ENCODE peak calls at places on chromosome 7, in eight cellular contexts. Y is lower lobe of right lung, E is AG09309, O is transverse colon, X is mammary epithelial cell, A is lower leg skin, V is cardiac fibroblast, R is endothelial cell of umbilical vein. S is an unnamed sample.

GRCh38 chr7:54811925-54812264 is 52.9 kb upstream of the SEC61G start:
- DNase-seq in V (peak; percentile 69), O (no peak), X (peak; percentile 7), R (peak; percentile 74), E (no peak), Y (no peak), A (no peak), S (no peak)

GRCh38 chr7:29350351-29350750 is 155.8 kb downstream of the CHN2 start:
- DNase-seq in O (no peak), V (no peak), R (no peak), A (no peak), E (no peak), Y (no peak), X (no peak), S (no peak)

GRCh38 chr7:53325061-53325460 is 289.6 kb downstream of the POM121L12 start:
- DNase-seq in Y (no peak), X (no peak), E (no peak), O (no peak), R (peak; percentile 62), A (no peak), V (no peak), S (no peak)

GRCh38 chr7:124879771-124880170 is 49.9 kb downstream of the POT1 start:
- DNase-seq in Y (no peak), E (no peak), X (no peak), R (no peak), O (no peak), V (no peak), A (no peak), S (no peak)

GRCh38 chr7:75867390-75867717 is 11.5 kb upstream of the RHBDD2 start:
- DNase-seq in E (no peak), V (no peak), Y (no peak), X (no peak), O (no peak), A (no peak), R (no peak), S (no peak)

GRCh38 chr7:101138149-101138870 is 11.4 kb downstream of the SERPINE1 start:
- DNase-seq in V (peak; percentile 98), O (peak; percentile 80), A (peak; percentile 95), R (peak; percentile 99), X (peak; percentile 96), E (peak; percentile 90), Y (peak; percentile 70), S (peak; percentile 97)

GRCh38 chr7:155182406-155182970 is 112.4 kb downstream of the HTR5A start:
- DNase-seq in O (no peak), X (no peak), E (no peak), V (no peak), R (no peak), A (peak; percentile 39), Y (no peak), S (no peak)

GRCh38 chr7:42407828-42408227 is 170.8 kb upstream of the GLI3 start:
- DNase-seq in A (no peak), V (no peak), Y (no peak), E (no peak), R (no peak), X (peak; percentile 53), O (no peak), S (no peak)

GRCh38 chr7:143892527-143893300 is 9.3 kb downstream of the TCAF1 start:
- DNase-seq in Y (no peak), A (no peak), V (peak; percentile 61), X (peak; percentile 35), E (no peak), O (no peak), R (peak; percentile 61), S (no peak)

GRCh38 chr7:51129527-51130472 is 186.8 kb downstream of the COBL start:
- DNase-seq in A (peak; percentile 59), E (no peak), X (no peak), R (no peak), O (no peak), V (no peak), Y (no peak), S (no peak)

GRCh38 chr7:27973625-27974024 is 207.0 kb downstream of the JAZF1 start:
- DNase-seq in Y (no peak), O (no peak), A (no peak), V (no peak), R (no peak), E (no peak), X (no peak), S (no peak)

GRCh38 chr7:99645590-99645989 is 28.8 kb downstream of the ZSCAN25 start:
- DNase-seq in R (no peak), A (no peak), E (no peak), V (no peak), O (no peak), Y (no peak), X (no peak), S (no peak)

DNA sequence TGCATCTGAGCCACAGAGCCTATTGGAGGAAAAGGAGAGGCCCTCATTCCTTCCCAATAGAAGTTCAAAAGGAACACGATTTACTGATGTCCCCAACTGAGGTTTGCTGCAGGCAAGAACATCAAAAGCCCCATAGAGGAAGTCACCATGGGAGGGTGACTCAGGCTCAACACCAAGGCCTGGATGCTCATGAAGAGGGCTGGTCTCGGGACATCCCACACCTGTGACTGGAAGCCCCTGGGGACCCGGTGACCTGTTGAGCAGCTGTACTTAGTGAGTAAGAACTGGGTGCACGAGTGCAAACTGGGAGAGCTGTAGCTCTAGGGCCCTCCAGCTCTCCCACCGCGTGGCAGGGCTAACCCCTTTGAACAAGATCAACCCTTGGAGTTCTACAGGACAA is 38.0 kb downstream of the CYTH3 start:
- DNase-seq in X (no peak), A (no peak), E (no peak), O (no peak), R (no peak), V (no peak), Y (no peak), S (no peak)
- H3K4me3 ChIP-seq in X (no peak overlapping the region), A (no peak overlapping the region), E (no peak overlapping the region), O (no peak overlapping the region), R (no peak overlapping the region), V (no peak overlapping the region), Y (no peak overlapping the region), S (no peak overlapping the region)

DNA sequence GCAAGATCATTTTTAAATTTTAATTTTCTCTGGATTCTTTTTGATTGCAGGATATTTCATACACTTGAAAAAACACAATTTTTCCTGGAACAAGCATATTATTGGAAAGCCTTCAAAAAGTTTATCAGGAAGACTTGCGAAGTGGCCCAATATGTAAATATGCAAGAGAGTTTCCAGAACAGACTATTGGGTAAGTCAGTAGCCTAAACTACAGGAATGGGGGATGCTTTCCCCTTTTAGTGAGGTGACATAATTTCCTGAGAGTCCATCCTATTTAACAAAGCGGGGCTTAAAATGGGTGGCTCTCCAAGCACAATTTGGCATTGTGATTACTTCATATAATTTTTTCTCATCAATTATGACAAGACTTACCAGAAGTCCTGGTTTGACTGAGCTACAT is 77.9 kb downstream of the ABCA13 start:
- DNase-seq in Y (no peak), E (no peak), X (no peak), A (no peak), R (peak; percentile 5), V (no peak), O (no peak), S (no peak)
- H3K4me3 ChIP-seq in Y (no peak overlapping the region), E (no peak overlapping the region), X (no peak overlapping the region), A (no peak overlapping the region), R (no peak overlapping the region), V (no peak overlapping the region), O (no peak overlapping the region), S (no peak overlapping the region)

GRCh38 chr7:15397921-15398560 is 163.8 kb downstream of the AGMO start:
- DNase-seq in X (no peak), A (no peak), E (no peak), Y (no peak), O (no peak), V (no peak), R (no peak), S (no peak)

GRCh38 chr7:15399446-15399845 is 162.4 kb downstream of the AGMO start:
- DNase-seq in E (no peak), A (no peak), R (no peak), O (no peak), X (no peak), Y (no peak), V (peak; percentile 54), S (no peak)

GRCh38 chr7:15397159-15397550 is 164.7 kb downstream of the AGMO start:
- DNase-seq in Y (no peak), R (no peak), E (no peak), V (no peak), X (no peak), A (no peak), O (no peak), S (no peak)

GRCh38 chr7:15400440-15400839 is 161.4 kb downstream of the AGMO start:
- DNase-seq in E (no peak), R (no peak), V (no peak), X (no peak), O (no peak), Y (no peak), A (no peak), S (no peak)

GRCh38 chr7:15396210-15397158 is 165.3 kb downstream of the AGMO start:
- DNase-seq in V (no peak), R (no peak), O (no peak), X (no peak), A (no peak), E (no peak), Y (no peak), S (no peak)
- H3K4me3 ChIP-seq in V (no peak overlapping the region), R (no peak overlapping the region), O (no peak overlapping the region), X (no peak overlapping the region), A (no peak overlapping the region), E (no peak overlapping the region), Y (no peak overlapping the region), S (no peak overlapping the region)

GRCh38 chr7:106108988-106109387 is 3.1 kb downstream of the SYPL1 start:
- DNase-seq in Y (no peak), R (no peak), A (no peak), E (no peak), X (no peak), O (no peak), V (no peak), S (no peak)
- H3K4me3 ChIP-seq in Y (no peak overlapping the region), R (no peak overlapping the region), A (no peak overlapping the region), E (no peak overlapping the region), X (no peak overlapping the region), O (no peak overlapping the region), V (no peak overlapping the region), S (no peak overlapping the region)

GRCh38 chr7:16803881-16804673 is 722 bp downstream of the AGR2 start:
- DNase-seq in O (peak; percentile 21), E (no peak), X (no peak), A (no peak), R (no peak), Y (no peak), V (peak; percentile 15), S (no peak)
- H3K4me3 ChIP-seq in O (peak overlapping the region; percentile 60), E (no peak overlapping the region), X (no peak overlapping the region), A (no peak overlapping the region), R (no peak overlapping the region), Y (peak overlapping the region; percentile 43), V (no peak overlapping the region), S (no peak overlapping the region)

DNA sequence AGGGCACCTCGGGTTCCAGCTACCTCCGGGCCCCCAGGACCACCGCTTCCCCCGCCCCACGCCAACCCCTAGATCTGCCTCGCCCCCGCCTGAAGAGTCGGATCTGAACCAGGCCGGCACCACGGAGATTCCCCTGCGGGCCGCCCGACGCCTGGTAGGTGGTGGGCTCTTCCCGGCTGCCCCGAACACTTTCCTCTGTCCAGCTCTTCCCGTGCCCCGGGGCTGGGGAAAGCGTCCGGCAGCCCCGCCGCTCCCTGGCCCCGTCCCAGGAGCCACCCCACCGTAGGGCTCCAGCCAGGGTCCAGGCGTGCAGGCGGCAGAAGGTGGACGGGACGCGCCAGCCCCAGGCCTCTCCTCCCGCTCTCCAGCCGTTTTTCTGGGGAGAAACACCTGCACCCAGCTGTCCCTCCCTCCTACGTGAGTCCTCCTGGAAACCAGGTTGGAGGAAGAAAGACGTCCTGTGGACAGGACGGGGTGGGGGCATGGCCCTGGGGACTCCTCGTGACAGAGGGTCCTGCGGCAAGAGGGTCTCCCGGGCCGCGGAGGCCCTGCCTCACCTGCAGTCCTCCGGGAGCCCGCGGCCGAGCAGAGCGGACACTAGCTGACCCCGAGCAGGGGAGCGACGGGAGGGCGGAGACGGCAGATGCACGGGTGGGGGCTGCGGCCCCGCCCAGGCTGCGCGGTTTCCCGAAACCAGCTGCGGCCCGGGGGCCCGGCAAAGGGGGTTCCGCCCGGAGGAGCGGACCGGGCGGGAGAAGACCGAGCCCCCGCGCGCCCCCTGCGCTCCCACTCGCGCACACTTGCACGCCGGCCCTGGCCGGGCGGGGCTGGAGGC is at the start of gene TMEM176B:
- DNase-seq in R (no peak), X (no peak), Y (no peak), E (no peak), V (no peak), O (peak; percentile 76), A (peak; percentile 88), S (no peak)
- H3K4me3 ChIP-seq in R (no peak within 1 kb of the TSS), X (no peak within 1 kb of the TSS), Y (peak within 1 kb of the TSS; percentile 63), E (no peak within 1 kb of the TSS), V (no peak within 1 kb of the TSS), O (peak within 1 kb of the TSS; percentile 84), A (peak within 1 kb of the TSS; percentile 28), S (peak within 1 kb of the TSS; percentile 65)